ENCODE peak calls at places on chromosomes 11 and 22, in nine cellular contexts. K is ovary; B is CD4-positive, CD25-positive, alpha-beta regulatory T cell; D is heart right ventricle; H is Panc1; W is cardiac muscle cell; T is esophagus squamous epithelium; X is uterus; Z is IMR-90. E is an unnamed sample.

GRCh38 chr11:30487200-30487898 is 98.8 kb downstream of the MPPED2 start:
- DNase-seq in K (no peak), B (no peak), D (no peak), H (no peak), W (peak; percentile 1), T (no peak), X (no peak), Z (peak; percentile 40), E (no peak)

GRCh38 chr22:27719535-27720227 is 81.9 kb downstream of the MN1 start:
- DNase-seq in K (no peak), B (no peak), D (peak; percentile 39), H (no peak), W (no peak), T (no peak), X (no peak), Z (peak; percentile 16), E (no peak)

GRCh38 chr11:44910591-44910990 is 40.1 kb downstream of the TP53I11 start:
- DNase-seq in K (no peak), B (no peak), D (no peak), H (no peak), W (no peak), T (no peak), X (no peak), Z (no peak), E (no peak)

GRCh38 chr22:42931421-42932196 is 74.5 kb upstream of the ARFGAP3 start:
- DNase-seq in K (no peak), B (no peak), D (no peak), H (no peak), W (peak; percentile 40), T (no peak), X (no peak), Z (peak; percentile 18), E (no peak)

GRCh38 chr11:72239296-72239848 is 4.6 kb downstream of the PHOX2A start:
- DNase-seq in K (no peak), B (no peak), D (peak; percentile 73), H (no peak), W (peak; percentile 69), T (no peak), X (peak; percentile 71), Z (peak; percentile 38), E (no peak)

GRCh38 chr11:102831128-102831708 is 12.2 kb downstream of the MMP3 start:
- DNase-seq in K (no peak), B (no peak), D (no peak), H (no peak), W (peak; percentile 38), T (no peak), X (peak; percentile 20), Z (peak; percentile 23), E (no peak)

GRCh38 chr11:108985611-108986279 is 320.9 kb downstream of the DDX10 start:
- DNase-seq in K (no peak), B (no peak), D (no peak), H (no peak), W (peak; percentile 73), T (no peak), X (no peak), Z (peak; percentile 82), E (no peak)

GRCh38 chr11:66715346-66716085 is 13.5 kb downstream of the SPTBN2 start:
- DNase-seq in K (no peak), B (no peak), D (no peak), H (no peak), W (no peak), T (no peak), X (no peak), Z (no peak), E (no peak)

GRCh38 chr22:29157759-29158535 is 47.7 kb upstream of the EMID1 start:
- DNase-seq in K (no peak), B (no peak), D (no peak), H (no peak), W (no peak), T (no peak), X (no peak), Z (no peak), E (no peak)

GRCh38 chr11:34243620-34244493 is 114.0 kb downstream of the ABTB2 start:
- DNase-seq in K (no peak), B (peak; percentile 47), D (no peak), H (no peak), W (peak; percentile 62), T (no peak), X (no peak), Z (peak; percentile 77), E (no peak)

GRCh38 chr11:84714316-84714780 is 912.8 kb downstream of the DLG2 start:
- DNase-seq in K (peak; percentile 22), B (peak; percentile 34), D (peak; percentile 34), H (peak; percentile 2), W (peak; percentile 6), T (no peak), X (no peak), Z (peak; percentile 6), E (peak; percentile 77)

GRCh38 chr11:115439385-115439784 is 64.8 kb downstream of the CADM1 start:
- DNase-seq in K (no peak), B (no peak), D (no peak), H (no peak), W (no peak), T (no peak), X (no peak), Z (peak; percentile 79), E (no peak)

GRCh38 chr22:49761836-49762235 is 65.8 kb downstream of the BRD1 start:
- DNase-seq in K (no peak), B (no peak), D (no peak), H (no peak), W (no peak), T (no peak), X (no peak), Z (no peak), E (no peak)

GRCh38 chr11:65489061-65489705 is 9.7 kb upstream of the MALAT1 start:
- DNase-seq in K (peak; percentile 50), B (no peak), D (peak; percentile 87), H (no peak), W (peak; percentile 81), T (no peak), X (peak; percentile 80), Z (peak; percentile 90), E (no peak)

GRCh38 chr11:76805206-76805913 is 22.2 kb downstream of the TSKU start:
- DNase-seq in K (no peak), B (peak; percentile 75), D (no peak), H (no peak), W (peak; percentile 39), T (no peak), X (peak; percentile 13), Z (peak; percentile 60), E (no peak)

GRCh38 chr11:126307706-126308105 is 3.8 kb downstream of the DCPS start:
- DNase-seq in K (no peak), B (peak; percentile 38), D (no peak), H (no peak), W (peak; percentile 76), T (no peak), X (no peak), Z (peak; percentile 58), E (no peak)

GRCh38 chr22:25006354-25006753 is 53.8 kb downstream of the KIAA1671 start:
- DNase-seq in K (no peak), B (no peak), D (no peak), H (no peak), W (no peak), T (no peak), X (no peak), Z (no peak), E (no peak)
- H3K27me3 ChIP-seq in K (no peaks in the 10 kb centered on the region), B (no peaks in the 10 kb centered on the region), D (no peaks in the 10 kb centered on the region), H (no peaks in the 10 kb centered on the region), W (no peaks in the 10 kb centered on the region), T (no peaks in the 10 kb centered on the region), X (no peaks in the 10 kb centered on the region), Z (no peaks in the 10 kb centered on the region), E (no peaks in the 10 kb centered on the region)

GRCh38 chr11:61732705-61733104 is 19.7 kb upstream of the MYRF start:
- DNase-seq in K (no peak), B (no peak), D (no peak), H (no peak), W (no peak), T (no peak), X (no peak), Z (peak; percentile 34), E (no peak)
- H3K4me1 ChIP-seq in K (peaks cover 3% of the 10 kb centered on the region), B (no peaks in the 10 kb centered on the region), D (peaks cover 23% of the 10 kb centered on the region), H (peaks cover 21% of the 10 kb centered on the region), W (peaks cover 13% of the 10 kb centered on the region), T (peaks cover 8% of the 10 kb centered on the region), X (no peaks in the 10 kb centered on the region), Z (peaks cover 3% of the 10 kb centered on the region), E (no peaks in the 10 kb centered on the region)

DNA sequence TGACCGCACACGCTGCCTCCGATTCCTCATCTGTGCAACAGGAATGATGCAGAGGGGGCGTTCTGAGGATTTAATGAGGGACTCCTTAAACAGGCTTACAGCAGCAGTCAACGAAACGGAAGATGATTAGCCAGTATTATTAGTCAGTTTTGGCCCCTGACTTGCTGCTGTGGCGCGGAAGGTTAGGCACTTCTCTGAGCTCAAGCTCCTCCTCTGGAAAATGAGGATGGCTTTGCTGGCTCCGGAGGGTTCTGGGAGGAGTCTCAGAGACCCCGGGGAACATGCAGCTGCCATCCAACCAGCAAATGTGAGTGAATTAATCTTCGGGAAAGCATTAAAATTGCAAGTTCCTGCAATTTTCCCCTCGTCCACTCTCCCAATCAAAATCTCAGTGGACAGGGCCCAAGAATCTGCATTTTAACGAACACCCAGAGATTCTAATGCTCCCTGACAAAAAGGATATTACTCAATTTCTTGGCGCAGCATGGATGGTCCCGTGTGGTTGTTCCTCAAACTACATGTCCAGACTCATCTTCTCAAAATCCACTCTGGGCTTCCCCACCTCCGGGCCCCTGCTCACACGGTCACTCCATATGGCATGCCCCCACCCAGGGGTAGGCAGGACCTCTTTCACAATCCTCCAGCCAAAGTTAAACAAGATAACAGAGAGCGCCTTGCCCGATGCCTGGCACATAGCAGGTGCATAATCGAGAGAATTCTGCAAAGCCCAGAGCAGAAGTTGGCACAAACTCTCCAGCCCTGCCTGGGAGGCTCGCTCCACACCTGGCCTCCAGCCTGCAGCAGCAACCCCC is 6.4 kb downstream of the ELFN2 start:
- DNase-seq in K (no peak), B (no peak), D (no peak), H (no peak), W (no peak), T (no peak), X (no peak), Z (peak; percentile 54), E (no peak)
- H3K27me3 ChIP-seq in K (no peaks in the 10 kb centered on the region), B (no peaks in the 10 kb centered on the region), D (peaks cover 86% of the 10 kb centered on the region), H (no peaks in the 10 kb centered on the region), W (peaks cover 83% of the 10 kb centered on the region), T (peaks cover 100% of the 10 kb centered on the region), X (peaks cover 2% of the 10 kb centered on the region), Z (peaks cover 2% of the 10 kb centered on the region), E (peaks cover under 1% of the 10 kb centered on the region)

DNA sequence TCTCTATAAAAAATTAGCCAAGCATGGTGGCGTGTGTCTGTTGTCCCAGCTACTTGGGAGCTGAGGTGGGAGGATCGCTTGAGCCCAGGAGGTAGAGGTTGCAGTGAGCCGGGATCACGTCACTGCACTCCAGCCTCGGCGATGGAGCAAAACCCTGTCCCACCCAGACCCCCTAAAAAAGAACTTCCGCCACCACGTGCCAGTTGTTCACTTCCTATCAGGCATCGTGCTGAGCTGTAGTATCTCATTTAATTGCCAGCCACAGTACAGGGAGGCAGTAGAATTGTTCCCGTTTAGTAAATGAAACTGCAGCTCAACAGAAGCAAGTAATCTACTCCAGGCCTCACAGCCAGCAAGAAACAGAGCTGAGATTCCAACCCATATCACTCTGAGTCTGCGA is 3.0 kb upstream of the TMEM132A start:
- DNase-seq in K (no peak), B (no peak), D (no peak), H (no peak), W (no peak), T (no peak), X (no peak), Z (no peak), E (no peak)
- H3K4me1 ChIP-seq in K (peaks cover 8% of the 10 kb centered on the region), B (peaks cover 23% of the 10 kb centered on the region), D (peaks cover 69% of the 10 kb centered on the region), H (peaks cover 18% of the 10 kb centered on the region), W (no peaks in the 10 kb centered on the region), T (peaks cover 54% of the 10 kb centered on the region), X (peaks cover 28% of the 10 kb centered on the region), Z (peaks cover 17% of the 10 kb centered on the region), E (peaks cover 6% of the 10 kb centered on the region)